ENCODE peak calls at places on chromosomes 5 and 9, in nine cellular contexts. L is stimulated activated CD4-positive, alpha-beta T cell treated with anti-CD3 and anti-CD28 coated beads, Interleukin-2, amount 100 ng/mL, for 24 hours; M is posterior cingulate gyrus; H is tibial nerve; S is AG10803; C is cerebellum; Z is amniotic stem cell; B is iPS-NIHi11; O is hippocampal formation. Q is an unnamed sample.

GRCh38 chr5:129912601-129913000 is 8.3 kb downstream of the CHSY3 start:
- DNase-seq in L (no peak), M (no peak), H (no peak), S (no peak), C (no peak), Z (no peak), B (no peak), O (no peak), Q (no peak)

GRCh38 chr5:74665823-74666222 is 19.2 kb upstream of the HEXB start:
- DNase-seq in L (no peak), M (no peak), H (no peak), S (no peak), C (no peak), Z (no peak), B (no peak), O (no peak), Q (no peak)

GRCh38 chr5:14463629-14464028 is 118.0 kb upstream of the OTULINL start:
- DNase-seq in L (no peak), M (no peak), H (no peak), S (peak), C (no peak), Z (no peak), B (no peak), O (no peak), Q (no peak)

GRCh38 chr9:108282872-108283271 is 572.9 kb downstream of the ACTL7B start:
- DNase-seq in L (no peak), M (no peak), H (no peak), S (no peak), C (no peak), Z (no peak), B (no peak), O (no peak), Q (no peak)

GRCh38 chr5:138955013-138955660 is 80.0 kb upstream of the LRRTM2 start:
- DNase-seq in L (no peak), M (no peak), H (no peak), S (no peak), C (no peak), Z (no peak), B (no peak), O (no peak), Q (no peak)

GRCh38 chr5:149421834-149422233 is 42.7 kb upstream of the IL17B start:
- DNase-seq in L (no peak), M (no peak), H (no peak), S (peak), C (no peak), Z (no peak), B (no peak), O (no peak), Q (no peak)

GRCh38 chr5:111790295-111790694 is 33.3 kb upstream of the NREP start:
- DNase-seq in L (no peak), M (no peak), H (no peak), S (no peak), C (no peak), Z (no peak), B (no peak), O (no peak), Q (no peak)

GRCh38 chr9:92747459-92748232 is 17.0 kb downstream of the BICD2 start:
- DNase-seq in L (no peak), M (no peak), H (no peak), S (no peak), C (no peak), Z (no peak), B (no peak), O (no peak), Q (no peak)

GRCh38 chr5:83377131-83377865 is 94.2 kb upstream of the VCAN start:
- DNase-seq in L (no peak), M (no peak), H (no peak), S (peak), C (no peak), Z (no peak), B (no peak), O (no peak), Q (no peak)

GRCh38 chr5:179765400-179765799 is 28.4 kb upstream of the LTC4S start:
- DNase-seq in L (no peak), M (no peak), H (peak), S (peak), C (no peak), Z (peak), B (no peak), O (no peak), Q (peak)

GRCh38 chr9:135512904-135513303 is 8.3 kb upstream of the LCN1 start:
- DNase-seq in L (no peak), M (no peak), H (no peak), S (no peak), C (no peak), Z (no peak), B (no peak), O (no peak), Q (no peak)

GRCh38 chr5:73792687-73793320 is 166.8 kb downstream of the ARHGEF28 start:
- DNase-seq in L (peak), M (peak), H (peak), S (peak), C (peak), Z (no peak), B (peak), O (peak), Q (peak)

GRCh38 chr9:35835216-35835604 is 6.2 kb downstream of the TMEM8B start:
- DNase-seq in L (no peak), M (no peak), H (no peak), S (no peak), C (no peak), Z (no peak), B (peak), O (no peak), Q (peak)

GRCh38 chr9:106916491-106917235 is 53.7 kb downstream of the ZNF462 start:
- DNase-seq in L (no peak), M (no peak), H (no peak), S (peak), C (peak), Z (peak), B (peak), O (no peak), Q (peak)

GRCh38 chr5:1325191-1325741 is 19.6 kb downstream of the CLPTM1L start:
- DNase-seq in L (no peak), M (no peak), H (no peak), S (no peak), C (no peak), Z (no peak), B (no peak), O (no peak), Q (no peak)

GRCh38 chr5:122236270-122236669 is 75.8 kb upstream of the SNCAIP start:
- DNase-seq in L (no peak), M (no peak), H (no peak), S (no peak), C (no peak), Z (no peak), B (no peak), O (no peak), Q (no peak)

GRCh38 chr5:131423056-131423455 is 159.2 kb downstream of the CDC42SE2 start:
- DNase-seq in L (no peak), M (no peak), H (no peak), S (peak), C (no peak), Z (peak), B (peak), O (no peak), Q (peak)

Q was measured in G401.